ENCODE peak calls at places on chromosome 9, in five cellular contexts. W is neural progenitor cell, E is brain microvascular endothelial cell, N is A549, C is cardiac fibroblast. F is an unnamed sample.

GRCh38 chr9:13023498-13023897 is 248.7 kb downstream of the LURAP1L start:
- DNase-seq in E (peak; percentile 34), C (no peak), N (peak; percentile 22), W (no peak), F (no peak)

GRCh38 chr9:110952018-110952864 is 86.0 kb downstream of the LPAR1 start:
- DNase-seq in N (no peak), E (no peak), C (no peak), W (no peak), F (no peak)

GRCh38 chr9:122988919-122989614 is 44.4 kb upstream of the GPR21 start:
- DNase-seq in C (no peak), N (no peak), E (no peak), W (no peak), F (no peak)

GRCh38 chr9:136292591-136293448 is 11.1 kb downstream of the CCDC187 start:
- DNase-seq in C (no peak), E (no peak), N (no peak), W (no peak), F (no peak)

GRCh38 chr9:113701741-113702422 is 174.2 kb upstream of the ZNF618 start:
- DNase-seq in E (no peak), C (no peak), W (no peak), N (no peak), F (peak; percentile 63)

GRCh38 chr9:121445986-121446385 is 53.7 kb downstream of the GGTA1 start:
- DNase-seq in E (no peak), C (no peak), N (peak; percentile 16), W (no peak), F (no peak)

GRCh38 chr9:9949368-9949767 is 663.4 kb downstream of the PTPRD start:
- DNase-seq in E (no peak), C (no peak), N (no peak), W (no peak), F (no peak)

GRCh38 chr9:37297592-37297991 is 124.9 kb upstream of the GRHPR start:
- DNase-seq in W (no peak), E (no peak), C (no peak), N (no peak), F (no peak)

GRCh38 chr9:86487222-86487841 is 133.1 kb upstream of the TUT7 start:
- DNase-seq in C (peak; percentile 87), W (peak; percentile 71), E (no peak), N (peak; percentile 55), F (peak; percentile 52)

GRCh38 chr9:78369644-78370219 is 72.8 kb downstream of the PSAT1 start:
- DNase-seq in C (peak; percentile 87), W (peak; percentile 87), E (peak; percentile 62), N (peak; percentile 66), F (peak; percentile 39)

GRCh38 chr9:120878188-120879130 is 1.5 kb upstream of the PHF19 start:
- DNase-seq in N (no peak), W (no peak), C (no peak), E (no peak), F (no peak)

GRCh38 chr9:121785673-121786542 is 134.5 kb downstream of the DAB2IP start:
- DNase-seq in N (no peak), C (no peak), W (no peak), E (no peak), F (no peak)

GRCh38 chr9:133845659-133845947 is 107.5 kb upstream of the SARDH start:
- DNase-seq in N (no peak), C (no peak), W (no peak), E (no peak), F (no peak)

GRCh38 chr9:84839538-84839937 is 170.0 kb downstream of the NTRK2 start:
- DNase-seq in E (peak; percentile 30), W (peak; percentile 68), N (no peak), C (peak; percentile 6), F (peak; percentile 67)

GRCh38 chr9:130523921-130524320 is 55.5 kb upstream of the FUBP3 start:
- DNase-seq in N (no peak), C (no peak), E (no peak), W (peak; percentile 78), F (no peak)

GRCh38 chr9:137317021-137317978 is 15.2 kb upstream of the NRARP start:
- DNase-seq in W (peak; percentile 9), C (no peak), E (no peak), N (peak; percentile 13), F (peak; percentile 1)

GRCh38 chr9:130663258-130664171 is 879 bp upstream of the PRDM12 start:
- DNase-seq in C (no peak), E (no peak), W (peak; percentile 65), N (no peak), F (peak; percentile 36)

GRCh38 chr9:113511856-113512761 is 48.6 kb downstream of the RGS3 start:
- DNase-seq in E (peak; percentile 55), N (no peak), W (peak; percentile 60), C (no peak), F (no peak)

GRCh38 chr9:132863096-132863495 is 15.0 kb downstream of the AK8 start:
- DNase-seq in W (no peak), C (no peak), E (no peak), N (no peak), F (no peak)

GRCh38 chr9:134888603-134889195 is 8.1 kb downstream of the FCN2 start:
- DNase-seq in E (no peak), C (no peak), W (no peak), N (no peak), F (no peak)

GRCh38 chr9:89793124-89793495 is 188.3 kb downstream of the GADD45G start:
- DNase-seq in C (no peak), W (no peak), N (no peak), E (no peak), F (no peak)

GRCh38 chr9:68872026-68872501 is 141.8 kb downstream of the PRKACG start:
- DNase-seq in E (no peak), W (peak; percentile 65), C (no peak), N (no peak), F (no peak)

GRCh38 chr9:36450110-36450732 is 50.2 kb upstream of the RNF38 start:
- DNase-seq in W (peak; percentile 64), C (peak; percentile 67), N (peak; percentile 60), E (peak; percentile 12), F (peak; percentile 21)

GRCh38 chr9:136990233-136990911 is 1.9 kb upstream of the PAXX start:
- DNase-seq in E (no peak), C (no peak), W (no peak), N (no peak), F (no peak)

DNA sequence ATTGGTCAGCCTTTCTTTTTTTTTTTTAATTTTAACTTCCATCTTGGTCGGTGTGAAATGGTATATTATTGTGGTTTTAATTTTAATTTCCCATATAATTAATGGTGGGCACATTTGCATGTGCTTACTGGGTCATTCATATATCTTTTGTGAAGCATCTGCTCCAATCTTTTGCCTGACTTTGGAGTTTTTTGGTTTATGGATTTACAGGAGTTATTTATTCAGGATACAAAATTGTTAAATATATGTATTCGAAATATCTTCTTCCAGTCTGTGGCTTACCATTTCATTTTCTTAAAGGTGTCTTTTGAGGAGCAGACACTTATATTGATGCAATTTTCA is 682 bp upstream of the RIGI start:
- DNase-seq in N (no peak), W (no peak), C (no peak), E (no peak), F (no peak)
- H3K4me3 ChIP-seq in N (peak overlapping the region; percentile 58), W (peak overlapping the region; percentile 55), C (peak overlapping the region; percentile 67), E (peak overlapping the region; percentile 79), F (peak overlapping the region; percentile 63)

DNA sequence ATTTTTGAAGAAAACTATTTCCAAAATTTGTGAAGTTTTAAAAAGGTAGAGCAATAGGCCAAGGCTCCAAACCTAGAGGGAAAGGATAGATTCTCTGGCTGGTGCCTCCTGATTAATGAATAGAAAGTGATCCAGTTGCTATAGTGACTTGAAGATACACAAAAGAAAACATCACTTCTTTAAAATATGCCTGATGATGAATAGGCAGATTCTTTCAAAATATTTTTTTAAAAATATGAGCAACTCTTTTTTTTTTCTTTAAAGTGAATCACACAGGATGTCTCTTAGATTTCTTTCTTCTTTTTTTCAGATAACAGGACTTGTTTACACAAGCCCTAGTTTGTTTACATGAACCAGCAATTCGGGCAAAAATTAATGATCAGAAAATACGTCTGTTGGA is 124.4 kb downstream of the RFK start:
- DNase-seq in E (peak; percentile 8), N (peak; percentile 20), C (peak; percentile 28), W (no peak), F (no peak)
- TF ChIP-seq CTCF in E (no peak), N (no peak), C (no peak), W (no peak), F (no peak)

DNA sequence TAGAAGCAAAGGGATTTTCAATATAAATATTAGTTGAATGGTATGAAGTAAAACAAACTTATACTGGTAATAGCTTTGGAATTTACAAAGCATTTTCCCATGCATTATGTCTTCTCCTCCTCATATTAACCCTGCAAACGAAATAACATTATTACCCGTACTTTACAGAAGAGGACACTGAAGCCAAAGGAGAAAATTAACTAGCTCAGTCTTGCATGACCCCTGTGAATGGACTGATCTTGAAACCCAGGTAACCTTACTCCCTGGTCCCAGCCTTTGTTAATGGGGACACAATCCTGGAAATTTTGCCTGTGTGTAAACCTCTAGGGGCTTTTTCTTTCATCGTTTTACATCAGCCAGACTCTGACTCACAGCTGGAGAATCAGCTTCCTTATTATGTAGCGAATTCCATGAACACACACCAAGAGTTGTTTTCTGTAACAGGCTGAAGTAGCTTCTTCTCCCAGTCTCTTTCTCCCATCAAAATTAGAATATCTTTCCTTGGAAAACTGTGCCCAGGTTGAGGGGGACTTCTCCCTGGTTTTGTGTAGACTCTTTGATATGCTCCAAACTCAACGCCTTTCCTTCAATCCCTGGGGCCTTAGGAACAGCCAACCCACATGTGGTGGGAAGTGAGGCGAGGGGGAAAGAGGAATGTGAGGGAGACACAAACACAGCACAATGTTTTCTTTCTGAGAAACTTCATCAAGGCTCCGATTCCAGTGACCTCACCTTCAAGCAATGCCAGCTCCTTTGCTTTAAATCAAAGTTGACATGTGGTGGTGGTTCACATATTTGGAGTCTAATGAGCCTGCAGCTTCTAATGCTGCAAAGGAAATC is 480.9 kb upstream of the PAPPA start:
- DNase-seq in W (no peak), N (peak; percentile 96), C (peak; percentile 93), E (peak; percentile 97), F (peak; percentile 86)
- H3K4me3 ChIP-seq in W (no peak overlapping the region), N (no peak overlapping the region), C (no peak overlapping the region), E (no peak overlapping the region), F (peak overlapping the region; percentile 18)

GRCh38 chr9:103152473-103152872 is 157.3 kb downstream of the CYLC2 start:
- DNase-seq in E (no peak), N (no peak), W (peak; percentile 10), C (no peak), F (no peak)
- TF ChIP-seq CTCF in E (peak; percentile 7), N (no peak), W (peak; percentile 32), C (peak; percentile 26), F (no peak)

F was measured in foreskin fibroblast.